ENCODE peak calls at places on chromosomes 7 and 10, in seven cellular contexts. One of them, this sample, is unnamed.

GRCh38 chr7:95737828-95738505 is 34.4 kb upstream of the DYNC1I1 start:
- DNase-seq in WERI-Rb-1: no peak
- DNase-seq in SK-N-SH: no peak
- DNase-seq in prostate gland: no peak
- DNase-seq in mesenchymal stem cell: no peak
- DNase-seq in GM06990: no peak
- DNase-seq in uterus: no peak
- DNase-seq in this sample: no peak

GRCh38 chr7:103915958-103916357 is 73.5 kb downstream of the RELN start:
- DNase-seq in mesenchymal stem cell: no peak
- DNase-seq in prostate gland: no peak
- DNase-seq in GM06990: no peak
- DNase-seq in uterus: no peak
- DNase-seq in SK-N-SH: no peak
- DNase-seq in WERI-Rb-1: no peak
- DNase-seq in this sample: no peak

GRCh38 chr10:97713828-97714400 is 384 bp downstream of the MARVELD1 start:
- DNase-seq in mesenchymal stem cell: peak
- DNase-seq in GM06990: peak
- DNase-seq in SK-N-SH: peak
- DNase-seq in prostate gland: peak
- DNase-seq in uterus: peak
- DNase-seq in WERI-Rb-1: peak
- DNase-seq in this sample: no peak

GRCh38 chr10:58299580-58299979 is 30.6 kb downstream of the CISD1 start:
- DNase-seq in uterus: peak
- DNase-seq in prostate gland: peak
- DNase-seq in WERI-Rb-1: peak
- DNase-seq in GM06990: peak
- DNase-seq in mesenchymal stem cell: peak
- DNase-seq in SK-N-SH: peak
- DNase-seq in this sample: no peak

GRCh38 chr10:34811968-34812514 is 3.1 kb downstream of the PARD3 start:
- DNase-seq in WERI-Rb-1: no peak
- DNase-seq in GM06990: no peak
- DNase-seq in uterus: no peak
- DNase-seq in SK-N-SH: no peak
- DNase-seq in prostate gland: no peak
- DNase-seq in mesenchymal stem cell: peak
- DNase-seq in this sample: no peak

GRCh38 chr7:84245831-84246230 is 51.2 kb upstream of the SEMA3A start:
- DNase-seq in mesenchymal stem cell: no peak
- DNase-seq in prostate gland: no peak
- DNase-seq in WERI-Rb-1: no peak
- DNase-seq in SK-N-SH: no peak
- DNase-seq in GM06990: no peak
- DNase-seq in uterus: no peak
- DNase-seq in this sample: peak

GRCh38 chr7:2116903-2117680 is 115.7 kb downstream of the MAD1L1 start:
- DNase-seq in uterus: peak
- DNase-seq in mesenchymal stem cell: no peak
- DNase-seq in prostate gland: peak
- DNase-seq in GM06990: no peak
- DNase-seq in WERI-Rb-1: no peak
- DNase-seq in SK-N-SH: peak
- DNase-seq in this sample: peak

GRCh38 chr7:151086802-151087246 is 549 bp downstream of the AGAP3 start:
- DNase-seq in GM06990: peak
- DNase-seq in SK-N-SH: peak
- DNase-seq in WERI-Rb-1: no peak
- DNase-seq in prostate gland: no peak
- DNase-seq in uterus: no peak
- DNase-seq in mesenchymal stem cell: peak
- DNase-seq in this sample: no peak

GRCh38 chr10:63758080-63758479 is 236.9 kb downstream of the REEP3 start:
- DNase-seq in prostate gland: no peak
- DNase-seq in GM06990: no peak
- DNase-seq in SK-N-SH: no peak
- DNase-seq in mesenchymal stem cell: no peak
- DNase-seq in WERI-Rb-1: no peak
- DNase-seq in uterus: no peak
- DNase-seq in this sample: no peak

GRCh38 chr7:45885264-45885882 is 2.9 kb upstream of the IGFBP1 start:
- DNase-seq in uterus: no peak
- DNase-seq in GM06990: no peak
- DNase-seq in WERI-Rb-1: no peak
- DNase-seq in SK-N-SH: no peak
- DNase-seq in prostate gland: no peak
- DNase-seq in mesenchymal stem cell: no peak
- DNase-seq in this sample: no peak

GRCh38 chr10:31999836-32000235 is 56.4 kb downstream of the KIF5B start:
- DNase-seq in GM06990: no peak
- DNase-seq in mesenchymal stem cell: no peak
- DNase-seq in uterus: no peak
- DNase-seq in SK-N-SH: no peak
- DNase-seq in prostate gland: no peak
- DNase-seq in WERI-Rb-1: no peak
- DNase-seq in this sample: no peak

GRCh38 chr7:113915991-113916390 is 2.8 kb downstream of the PPP1R3A start:
- DNase-seq in GM06990: no peak
- DNase-seq in mesenchymal stem cell: no peak
- DNase-seq in WERI-Rb-1: no peak
- DNase-seq in SK-N-SH: no peak
- DNase-seq in prostate gland: no peak
- DNase-seq in uterus: no peak
- DNase-seq in this sample: no peak

GRCh38 chr7:50339990-50340500 is 35.5 kb downstream of the IKZF1 start:
- DNase-seq in prostate gland: no peak
- DNase-seq in SK-N-SH: no peak
- DNase-seq in mesenchymal stem cell: no peak
- DNase-seq in WERI-Rb-1: no peak
- DNase-seq in uterus: no peak
- DNase-seq in GM06990: peak
- DNase-seq in this sample: no peak

GRCh38 chr7:52639126-52639525 is 396.3 kb upstream of the POM121L12 start:
- DNase-seq in WERI-Rb-1: no peak
- DNase-seq in uterus: no peak
- DNase-seq in prostate gland: no peak
- DNase-seq in mesenchymal stem cell: no peak
- DNase-seq in GM06990: no peak
- DNase-seq in SK-N-SH: no peak
- DNase-seq in this sample: no peak

GRCh38 chr7:65265959-65266519 is 107.6 kb upstream of the ZNF92 start:
- DNase-seq in SK-N-SH: no peak
- DNase-seq in uterus: no peak
- DNase-seq in WERI-Rb-1: no peak
- DNase-seq in GM06990: no peak
- DNase-seq in mesenchymal stem cell: no peak
- DNase-seq in prostate gland: no peak
- DNase-seq in this sample: no peak

DNA sequence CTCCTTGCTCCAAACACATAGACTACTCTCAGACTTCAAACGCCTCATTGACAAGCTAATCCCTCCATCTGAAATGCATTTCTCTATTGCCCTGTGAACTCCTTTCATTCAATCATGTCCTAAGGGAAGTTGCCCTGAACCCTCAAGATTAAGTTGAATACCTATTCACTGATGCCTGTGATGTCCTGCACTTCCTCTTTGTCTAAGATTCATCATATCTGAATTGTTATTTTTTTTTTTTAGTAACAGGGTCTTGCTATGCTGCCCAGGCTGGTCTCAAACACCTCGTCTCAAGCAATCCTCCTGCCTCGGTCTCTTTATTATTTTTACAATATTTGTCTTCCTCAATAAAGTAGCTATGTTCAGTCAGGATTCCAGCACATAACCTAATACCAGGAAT is 3.2 kb downstream of the PSMA2 start:
- DNase-seq in WERI-Rb-1: no peak
- DNase-seq in mesenchymal stem cell: no peak
- DNase-seq in SK-N-SH: no peak
- DNase-seq in GM06990: no peak
- DNase-seq in uterus: no peak
- DNase-seq in prostate gland: no peak
- DNase-seq in this sample: no peak
- H3K4me3 ChIP-seq in WERI-Rb-1: no peak
- H3K4me3 ChIP-seq in mesenchymal stem cell: no peak
- H3K4me3 ChIP-seq in SK-N-SH: no peak
- H3K4me3 ChIP-seq in GM06990: no peak
- H3K4me3 ChIP-seq in uterus: no peak
- H3K4me3 ChIP-seq in prostate gland: no peak
- H3K4me3 ChIP-seq in this sample: no peak

GRCh38 chr10:127911218-127911866 is 4.4 kb downstream of the PTPRE start:
- DNase-seq in GM06990: no peak
- DNase-seq in WERI-Rb-1: no peak
- DNase-seq in mesenchymal stem cell: no peak
- DNase-seq in prostate gland: no peak
- DNase-seq in SK-N-SH: peak
- DNase-seq in uterus: no peak
- DNase-seq in this sample: no peak

GRCh38 chr10:127912607-127913367 is 5.9 kb downstream of the PTPRE start:
- DNase-seq in SK-N-SH: peak
- DNase-seq in prostate gland: no peak
- DNase-seq in uterus: no peak
- DNase-seq in mesenchymal stem cell: no peak
- DNase-seq in GM06990: no peak
- DNase-seq in WERI-Rb-1: no peak
- DNase-seq in this sample: no peak

GRCh38 chr10:127913368-127913759 is 6.5 kb downstream of the PTPRE start:
- DNase-seq in SK-N-SH: no peak
- DNase-seq in uterus: no peak
- DNase-seq in GM06990: no peak
- DNase-seq in mesenchymal stem cell: no peak
- DNase-seq in WERI-Rb-1: no peak
- DNase-seq in prostate gland: no peak
- DNase-seq in this sample: no peak

GRCh38 chr10:127910464-127910770 is 3.5 kb downstream of the PTPRE start:
- DNase-seq in mesenchymal stem cell: peak
- DNase-seq in WERI-Rb-1: no peak
- DNase-seq in prostate gland: no peak
- DNase-seq in SK-N-SH: no peak
- DNase-seq in uterus: no peak
- DNase-seq in GM06990: no peak
- DNase-seq in this sample: no peak

GRCh38 chr10:127911867-127912257 is 5.0 kb downstream of the PTPRE start:
- DNase-seq in mesenchymal stem cell: no peak
- DNase-seq in SK-N-SH: no peak
- DNase-seq in WERI-Rb-1: no peak
- DNase-seq in GM06990: no peak
- DNase-seq in uterus: no peak
- DNase-seq in prostate gland: no peak
- DNase-seq in this sample: no peak
- H3K4me3 ChIP-seq in mesenchymal stem cell: no peak
- H3K4me3 ChIP-seq in SK-N-SH: no peak
- H3K4me3 ChIP-seq in WERI-Rb-1: no peak
- H3K4me3 ChIP-seq in GM06990: no peak
- H3K4me3 ChIP-seq in uterus: no peak
- H3K4me3 ChIP-seq in prostate gland: no peak
- H3K4me3 ChIP-seq in this sample: no peak

GRCh38 chr7:29565186-29565540 is 1.5 kb downstream of the PRR15 start:
- DNase-seq in prostate gland: no peak
- DNase-seq in mesenchymal stem cell: no peak
- DNase-seq in uterus: no peak
- DNase-seq in SK-N-SH: peak
- DNase-seq in GM06990: no peak
- DNase-seq in WERI-Rb-1: no peak
- DNase-seq in this sample: no peak

GRCh38 chr7:29564455-29565185 is 985 bp downstream of the PRR15 start:
- DNase-seq in uterus: peak
- DNase-seq in GM06990: no peak
- DNase-seq in prostate gland: peak
- DNase-seq in mesenchymal stem cell: peak
- DNase-seq in WERI-Rb-1: no peak
- DNase-seq in SK-N-SH: peak
- DNase-seq in this sample: no peak

GRCh38 chr7:29567174-29567573 is 3.5 kb downstream of the PRR15 start:
- DNase-seq in prostate gland: no peak
- DNase-seq in GM06990: no peak
- DNase-seq in SK-N-SH: no peak
- DNase-seq in mesenchymal stem cell: no peak
- DNase-seq in uterus: no peak
- DNase-seq in WERI-Rb-1: no peak
- DNase-seq in this sample: no peak

GRCh38 chr7:29565982-29566746 is 2.5 kb downstream of the PRR15 start:
- DNase-seq in GM06990: no peak
- DNase-seq in mesenchymal stem cell: no peak
- DNase-seq in WERI-Rb-1: no peak
- DNase-seq in SK-N-SH: peak
- DNase-seq in uterus: peak
- DNase-seq in prostate gland: no peak
- DNase-seq in this sample: no peak

GRCh38 chr7:29565634-29565981 is 2.0 kb downstream of the PRR15 start:
- DNase-seq in GM06990: no peak
- DNase-seq in prostate gland: no peak
- DNase-seq in uterus: no peak
- DNase-seq in SK-N-SH: no peak
- DNase-seq in WERI-Rb-1: no peak
- DNase-seq in mesenchymal stem cell: no peak
- DNase-seq in this sample: no peak
- H3K4me3 ChIP-seq in GM06990: no peak
- H3K4me3 ChIP-seq in prostate gland: no peak
- H3K4me3 ChIP-seq in uterus: peak
- H3K4me3 ChIP-seq in SK-N-SH: peak
- H3K4me3 ChIP-seq in WERI-Rb-1: no peak
- H3K4me3 ChIP-seq in mesenchymal stem cell: peak
- H3K4me3 ChIP-seq in this sample: no peak

GRCh38 chr7:100839361-100839760 is 12.0 kb upstream of the EPHB4 start:
- DNase-seq in WERI-Rb-1: no peak
- DNase-seq in uterus: no peak
- DNase-seq in GM06990: no peak
- DNase-seq in prostate gland: no peak
- DNase-seq in SK-N-SH: no peak
- DNase-seq in mesenchymal stem cell: no peak
- DNase-seq in this sample: no peak

GRCh38 chr7:100835903-100836811 is 8.8 kb upstream of the EPHB4 start:
- DNase-seq in GM06990: no peak
- DNase-seq in SK-N-SH: peak
- DNase-seq in uterus: peak
- DNase-seq in WERI-Rb-1: peak
- DNase-seq in mesenchymal stem cell: no peak
- DNase-seq in prostate gland: peak
- DNase-seq in this sample: no peak

GRCh38 chr7:100840470-100841100 is 11.9 kb upstream of the SLC12A9 start:
- DNase-seq in WERI-Rb-1: no peak
- DNase-seq in SK-N-SH: no peak
- DNase-seq in GM06990: no peak
- DNase-seq in uterus: no peak
- DNase-seq in mesenchymal stem cell: no peak
- DNase-seq in prostate gland: no peak
- DNase-seq in this sample: no peak

GRCh38 chr7:100837099-100837836 is 9.9 kb upstream of the EPHB4 start:
- DNase-seq in mesenchymal stem cell: peak
- DNase-seq in GM06990: peak
- DNase-seq in SK-N-SH: peak
- DNase-seq in prostate gland: peak
- DNase-seq in uterus: peak
- DNase-seq in WERI-Rb-1: peak
- DNase-seq in this sample: no peak

DNA sequence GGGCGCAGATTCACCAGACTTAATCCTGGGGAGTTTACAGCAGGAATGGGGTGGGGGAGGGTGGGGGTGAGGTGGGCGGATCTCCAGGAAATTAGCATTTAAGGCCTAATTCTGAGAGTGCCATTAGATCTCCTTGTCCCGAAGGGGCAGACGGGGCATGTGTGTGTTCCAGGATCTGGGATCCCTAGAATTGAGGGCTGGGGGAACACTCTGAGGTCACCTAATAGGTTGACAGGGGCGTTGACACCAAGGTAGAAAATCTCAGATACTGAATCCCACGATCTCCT is 9.4 kb upstream of the EPHB4 start:
- DNase-seq in prostate gland: no peak
- DNase-seq in WERI-Rb-1: no peak
- DNase-seq in uterus: no peak
- DNase-seq in GM06990: no peak
- DNase-seq in SK-N-SH: no peak
- DNase-seq in mesenchymal stem cell: no peak
- DNase-seq in this sample: no peak
- H3K4me3 ChIP-seq in prostate gland: peak
- H3K4me3 ChIP-seq in WERI-Rb-1: peak
- H3K4me3 ChIP-seq in uterus: peak
- H3K4me3 ChIP-seq in GM06990: peak
- H3K4me3 ChIP-seq in SK-N-SH: no peak
- H3K4me3 ChIP-seq in mesenchymal stem cell: peak
- H3K4me3 ChIP-seq in this sample: no peak

This sample was measured in LNCaP clone FGC.